ENCODE peak calls at places on chromosome 9, in six cellular contexts. B is AG04449, O is AG10803, N is HepG2, Q is heart left ventricle, J is stomach. D is an unnamed sample.

GRCh38 chr9:87011551-87011950 is 64.2 kb upstream of the GAS1 start:
- DNase-seq in N (no peak), O (no peak), Q (peak; percentile 63), J (no peak), B (no peak), D (no peak)

GRCh38 chr9:115008536-115008935 is 78.1 kb upstream of the TNFSF8 start:
- DNase-seq in B (peak; percentile 65), O (peak; percentile 87), N (no peak), Q (no peak), J (no peak), D (no peak)

GRCh38 chr9:122134822-122135528 is 24.6 kb downstream of the NDUFA8 start:
- DNase-seq in B (no peak), O (peak; percentile 16), Q (no peak), J (no peak), N (no peak), D (no peak)

GRCh38 chr9:27183701-27184100 is 74.7 kb downstream of the TEK start:
- DNase-seq in O (no peak), J (peak; percentile 31), B (no peak), Q (no peak), N (no peak), D (no peak)

GRCh38 chr9:8401961-8402701 is 602.6 kb upstream of the DMAC1 start:
- DNase-seq in N (no peak), B (no peak), J (no peak), O (no peak), Q (no peak), D (no peak)

GRCh38 chr9:3863114-3863528 is 337.3 kb upstream of the RFX3 start:
- DNase-seq in N (no peak), B (peak; percentile 60), J (no peak), Q (no peak), O (peak; percentile 91), D (peak; percentile 60)

GRCh38 chr9:37784291-37784639 is 599 bp downstream of the EXOSC3 start:
- DNase-seq in O (no peak), N (no peak), J (no peak), B (no peak), Q (no peak), D (no peak)

GRCh38 chr9:69421908-69422801 is 97.1 kb downstream of the ENTREP1 start:
- DNase-seq in Q (no peak), N (peak; percentile 48), B (no peak), J (peak; percentile 56), O (peak; percentile 61), D (peak; percentile 56)

GRCh38 chr9:9142001-9142400 is 1342.4 kb upstream of the DMAC1 start:
- DNase-seq in O (no peak), N (no peak), Q (no peak), B (no peak), J (no peak), D (no peak)

GRCh38 chr9:35792826-35793225 is 1.4 kb downstream of the NPR2 start:
- DNase-seq in O (no peak), N (no peak), Q (no peak), J (no peak), B (no peak), D (no peak)

GRCh38 chr9:76116913-76117312 is 226.4 kb downstream of the PCSK5 start:
- DNase-seq in Q (no peak), B (no peak), J (no peak), O (peak; percentile 5), N (no peak), D (no peak)

GRCh38 chr9:114989600-114990410 is 59.4 kb upstream of the TNFSF8 start:
- DNase-seq in N (no peak), O (no peak), J (no peak), B (no peak), Q (no peak), D (peak; percentile 75)

GRCh38 chr9:16509946-16510504 is 360.4 kb downstream of the BNC2 start:
- DNase-seq in B (no peak), J (no peak), Q (no peak), O (peak; percentile 46), N (no peak), D (peak; percentile 42)

GRCh38 chr9:95284152-95284551 is 33.4 kb downstream of the FANCC start:
- DNase-seq in B (no peak), N (no peak), J (no peak), O (no peak), Q (no peak), D (no peak)

GRCh38 chr9:129773262-129774048 is 20.6 kb upstream of the PTGES start:
- DNase-seq in N (peak; percentile 69), O (peak; percentile 75), Q (no peak), B (no peak), J (peak; percentile 53), D (no peak)

GRCh38 chr9:127854169-127854833 is at the start of gene ENG:
- DNase-seq in N (no peak), B (no peak), J (peak; percentile 54), O (peak; percentile 71), Q (peak; percentile 94), D (no peak)

GRCh38 chr9:106953166-106953565 is 90.2 kb downstream of the ZNF462 start:
- DNase-seq in N (no peak), Q (no peak), B (no peak), O (peak; percentile 85), J (no peak), D (no peak)

GRCh38 chr9:89635816-89636215 is 31.0 kb downstream of the GADD45G start:
- DNase-seq in Q (no peak), N (no peak), B (no peak), O (no peak), J (no peak), D (no peak)

GRCh38 chr9:95509851-95510529 is 6.8 kb downstream of the PTCH1 start:
- DNase-seq in O (no peak), N (no peak), J (no peak), Q (no peak), B (no peak), D (no peak)

GRCh38 chr9:88533951-88534455 is 975 bp upstream of the NXNL2 start:
- DNase-seq in O (peak; percentile 74), N (no peak), Q (no peak), J (peak; percentile 30), B (no peak), D (no peak)

GRCh38 chr9:87197349-87198130 is 250.2 kb upstream of the GAS1 start:
- DNase-seq in N (no peak), B (no peak), J (no peak), O (no peak), Q (no peak), D (no peak)

GRCh38 chr9:86636614-86637013 is 282.4 kb upstream of the TUT7 start:
- DNase-seq in O (no peak), Q (no peak), N (no peak), B (no peak), J (no peak), D (no peak)

GRCh38 chr9:136531904-136532798 is 13.7 kb downstream of the NOTCH1 start:
- DNase-seq in N (no peak), Q (no peak), J (no peak), B (no peak), O (no peak), D (no peak)

GRCh38 chr9:70494221-70494620 is 79.8 kb upstream of the KLF9 start:
- DNase-seq in Q (no peak), N (no peak), O (no peak), B (no peak), J (no peak), D (no peak)

GRCh38 chr9:111483419-111483861 is 743 bp downstream of the ECPAS start:
- DNase-seq in J (no peak), N (peak; percentile 6), B (no peak), O (no peak), Q (peak; percentile 77), D (no peak)

GRCh38 chr9:15250013-15250412 is 57.0 kb downstream of the TTC39B start:
- DNase-seq in J (no peak), B (no peak), N (no peak), O (no peak), Q (no peak), D (no peak)

GRCh38 chr9:129182625-129183494 is 4.8 kb upstream of the IER5L start:
- DNase-seq in Q (no peak), N (peak; percentile 62), O (no peak), J (no peak), B (no peak), D (peak; percentile 38)

GRCh38 chr9:89498845-89499480 is 1.1 kb upstream of the SEMA4D start:
- DNase-seq in O (no peak), N (no peak), Q (no peak), B (no peak), J (peak; percentile 22), D (peak; percentile 85)

GRCh38 chr9:117671468-117671867 is 32.7 kb upstream of the TLR4 start:
- DNase-seq in O (peak; percentile 18), B (no peak), J (no peak), N (no peak), Q (no peak), D (no peak)

GRCh38 chr9:113581865-113582697 is 118.6 kb downstream of the RGS3 start:
- DNase-seq in N (no peak), J (peak; percentile 84), O (peak; percentile 83), Q (peak; percentile 88), B (no peak), D (peak; percentile 99)
- TF ChIP-seq CTCF in N (no peak), J (no peak), O (peak; percentile 47), Q (no peak), B (peak; percentile 14), D (peak; percentile 64)

GRCh38 chr9:120877276-120878034 is 467 bp upstream of the PHF19 start:
- DNase-seq in B (no peak), O (peak; percentile 44), N (peak; percentile 54), J (peak; percentile 57), Q (peak; percentile 88), D (peak; percentile 85)

GRCh38 chr9:120875643-120875953 is 1.4 kb downstream of the PHF19 start:
- DNase-seq in J (no peak), O (no peak), B (no peak), Q (no peak), N (no peak), D (no peak)

GRCh38 chr9:120875954-120876841 is 790 bp downstream of the PHF19 start:
- DNase-seq in O (peak; percentile 75), J (peak; percentile 79), N (peak; percentile 86), Q (peak; percentile 92), B (peak; percentile 19), D (peak; percentile 94)

GRCh38 chr9:120878188-120879130 is 1.5 kb upstream of the PHF19 start:
- DNase-seq in J (no peak), Q (no peak), N (no peak), B (no peak), O (no peak), D (peak; percentile 40)

DNA sequence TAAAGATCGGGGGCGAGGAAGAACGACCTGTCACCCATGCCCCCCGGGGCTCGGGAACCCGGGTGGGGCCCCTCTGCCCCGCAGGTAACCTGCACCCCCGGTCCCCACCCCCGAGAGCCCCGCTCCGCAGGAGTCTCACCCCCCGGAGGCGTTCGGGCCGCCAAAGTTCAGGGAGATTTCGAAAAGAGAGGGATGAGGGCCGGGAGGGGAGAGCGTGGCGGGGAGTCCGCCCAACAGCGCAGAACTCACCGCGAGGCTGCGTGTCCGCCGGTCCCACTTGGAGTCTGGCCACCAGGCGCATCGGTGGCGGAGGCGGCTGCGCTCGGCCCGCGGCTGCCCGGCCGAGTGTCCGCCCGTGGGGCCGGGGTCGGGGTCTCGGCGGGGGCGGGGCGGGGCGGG is at the start of gene PHF19:
- DNase-seq in N (peak; percentile 23), B (no peak), Q (peak; percentile 77), O (peak; percentile 20), J (no peak), D (no peak)
- H3K4me3 ChIP-seq in N (peak within 1 kb of the TSS; percentile 89), B (peak within 1 kb of the TSS; percentile 67), Q (peak within 1 kb of the TSS; percentile 74), O (peak within 1 kb of the TSS; percentile 75), J (peak within 1 kb of the TSS; percentile 93), D (peak within 1 kb of the TSS; percentile 74)

GRCh38 chr9:108673386-108673785 is 182.4 kb downstream of the ACTL7B start:
- DNase-seq in Q (no peak), B (no peak), J (no peak), N (no peak), O (peak; percentile 79), D (no peak)
- TF ChIP-seq CTCF in Q (no peak), B (no peak), J (no peak), N (no peak), O (no peak), D (no peak)

GRCh38 chr9:92962846-92963245 is 15.5 kb downstream of the FGD3 start:
- DNase-seq in O (no peak), B (no peak), N (no peak), Q (no peak), J (no peak), D (no peak)
- H3K4me3 ChIP-seq in O (no peak overlapping the region), B (no peak overlapping the region), N (no peak overlapping the region), Q (no peak overlapping the region), J (no peak overlapping the region), D (no peak overlapping the region)

D was measured in GM12865.